ENCODE peak calls at places on chromosome 4, in five cellular contexts. P is ureter; G is skeletal muscle cell; M is AG09309; N is stimulated activated CD4-positive, alpha-beta T cell treated with anti-CD3 and anti-CD28 coated beads, Interleukin-4, amount 100 ng/mL, for 24 hours. O is an unnamed sample.

GRCh38 chr4:141142423-141142822 is 9.2 kb upstream of the RNF150 start:
- DNase-seq in G (no peak), M (no peak), N (no peak), P (no peak), O (no peak)

GRCh38 chr4:156705291-156705690 is 266.3 kb downstream of the PDGFC start:
- DNase-seq in P (no peak), N (no peak), G (no peak), M (peak), O (no peak)

GRCh38 chr4:93771640-93772411 is 56.7 kb upstream of the ATOH1 start:
- DNase-seq in N (no peak), M (no peak), G (no peak), P (no peak), O (no peak)

GRCh38 chr4:132063829-132064228 is 1085.3 kb upstream of the PCDH10 start:
- DNase-seq in G (no peak), N (no peak), P (no peak), M (no peak), O (no peak)

GRCh38 chr4:78612398-78613005 is 60.9 kb downstream of the ANXA3 start:
- DNase-seq in N (no peak), P (no peak), G (no peak), M (no peak), O (peak)

GRCh38 chr4:52317981-52318380 is 266.9 kb downstream of the SPATA18 start:
- DNase-seq in N (no peak), P (no peak), M (no peak), G (no peak), O (no peak)

GRCh38 chr4:98662619-98663225 is 4.3 kb upstream of the TSPAN5 start:
- DNase-seq in P (no peak), N (peak), G (no peak), M (no peak), O (peak)

GRCh38 chr4:2792711-2793577 is at the start of gene SH3BP2:
- DNase-seq in N (peak), G (no peak), P (peak), M (no peak), O (no peak)

GRCh38 chr4:95095352-95095974 is 337.7 kb downstream of the BMPR1B start:
- DNase-seq in N (no peak), G (peak), P (no peak), M (peak), O (no peak)

GRCh38 chr4:70559216-70559830 is 32.7 kb upstream of the AMBN start:
- DNase-seq in N (peak), G (no peak), M (peak), P (peak), O (peak)